ENCODE peak calls at places on chromosome 22, in four cellular contexts. G, L, Q and R are unnamed samples.

GRCh38 chr22:21942407-21942895 is 10.2 kb downstream of the PPM1F start:
- DNase-seq in G (peak; percentile 94), L (no peak), Q (peak; percentile 87), R (no peak)

GRCh38 chr22:21933413-21933812 is 19.2 kb downstream of the PPM1F start:
- DNase-seq in G (no peak), L (no peak), Q (no peak), R (no peak)

GRCh38 chr22:50621491-50621880 is 6.5 kb downstream of the ARSA start:
- DNase-seq in G (no peak), L (no peak), Q (no peak), R (no peak)

GRCh38 chr22:50218996-50219727 is 18.4 kb downstream of the SELENOO start:
- DNase-seq in G (peak; percentile 68), L (no peak), Q (peak; percentile 51), R (peak; percentile 49)

GRCh38 chr22:23767303-23767672 is 484 bp downstream of the CHCHD10 start:
- DNase-seq in G (no peak), L (peak; percentile 39), Q (no peak), R (no peak)

GRCh38 chr22:44595841-44596341 is 97.9 kb upstream of the RTL6 start:
- DNase-seq in G (no peak), L (no peak), Q (no peak), R (no peak)

GRCh38 chr22:49306632-49306975 is 521.1 kb downstream of the BRD1 start:
- DNase-seq in G (no peak), L (no peak), Q (no peak), R (no peak)

GRCh38 chr22:43505896-43506295 is 94.1 kb downstream of the MPPED1 start:
- DNase-seq in G (no peak), L (peak; percentile 27), Q (no peak), R (no peak)

GRCh38 chr22:32649515-32650200 is 151.8 kb upstream of the TIMP3 start:
- DNase-seq in G (peak; percentile 89), L (no peak), Q (no peak), R (no peak)

GRCh38 chr22:43470218-43470617 is 58.4 kb downstream of the MPPED1 start:
- DNase-seq in G (no peak), L (no peak), Q (no peak), R (no peak)

GRCh38 chr22:29461263-29461662 is 18.8 kb upstream of the NEFH start:
- DNase-seq in G (no peak), L (no peak), Q (no peak), R (no peak)

GRCh38 chr22:32660292-32660691 is 141.2 kb upstream of the TIMP3 start:
- DNase-seq in G (peak; percentile 78), L (peak; percentile 79), Q (peak; percentile 16), R (peak; percentile 81)

GRCh38 chr22:38312261-38312800 is 4.9 kb downstream of the CSNK1E start:
- DNase-seq in G (peak; percentile 42), L (no peak), Q (no peak), R (no peak)

GRCh38 chr22:21764038-21764804 is 28.6 kb upstream of the YPEL1 start:
- DNase-seq in G (no peak), L (no peak), Q (no peak), R (no peak)

GRCh38 chr22:24427500-24428164 is at the start of gene ADORA2A:
- DNase-seq in G (no peak), L (no peak), Q (no peak), R (no peak)

GRCh38 chr22:50704510-50705218 is 32.0 kb downstream of the SHANK3 start:
- DNase-seq in G (no peak), L (no peak), Q (no peak), R (no peak)

GRCh38 chr22:25878933-25879332 is 136.9 kb downstream of the MYO18B start:
- DNase-seq in G (no peak), L (no peak), Q (no peak), R (no peak)

GRCh38 chr22:17828502-17829080 is 54.3 kb upstream of the BID start:
- DNase-seq in G (no peak), L (no peak), Q (no peak), R (no peak)

GRCh38 chr22:50578776-50579310 is 616 bp upstream of the CPT1B start:
- DNase-seq in G (peak; percentile 26), L (no peak), Q (no peak), R (no peak)

GRCh38 chr22:25489947-25490346 is 74.5 kb upstream of the GRK3 start:
- DNase-seq in G (no peak), L (no peak), Q (no peak), R (no peak)

GRCh38 chr22:49877642-49878041 is 24.0 kb downstream of the ZBED4 start:
- DNase-seq in G (no peak), L (no peak), Q (no peak), R (no peak)

GRCh38 chr22:26139320-26139719 is 29.9 kb upstream of the SEZ6L start:
- DNase-seq in G (no peak), L (no peak), Q (no peak), R (no peak)

GRCh38 chr22:44567846-44568493 is 69.9 kb upstream of the RTL6 start:
- DNase-seq in G (peak; percentile 52), L (no peak), Q (peak; percentile 36), R (peak; percentile 59)

GRCh38 chr22:50282361-50283144 is 12.4 kb upstream of the MAPK11 start:
- DNase-seq in G (peak; percentile 74), L (no peak), Q (peak; percentile 89), R (peak; percentile 77)

GRCh38 chr22:24812950-24813349 is 6.9 kb downstream of the SGSM1 start:
- DNase-seq in G (no peak), L (no peak), Q (no peak), R (no peak)

GRCh38 chr22:38437416-38437815 is 17.6 kb downstream of the KCNJ4 start:
- DNase-seq in G (no peak), L (no peak), Q (no peak), R (no peak)

GRCh38 chr22:20206709-20207215 is 55.9 kb upstream of the CCDC188 start:
- DNase-seq in G (peak; percentile 60), L (no peak), Q (no peak), R (no peak)

GRCh38 chr22:35863432-35863831 is 145.8 kb downstream of the APOL5 start:
- DNase-seq in G (no peak), L (no peak), Q (no peak), R (peak; percentile 35)

GRCh38 chr22:41504397-41504796 is 35.5 kb downstream of the ACO2 start:
- DNase-seq in G (peak; percentile 76), L (no peak), Q (no peak), R (no peak)

DNA sequence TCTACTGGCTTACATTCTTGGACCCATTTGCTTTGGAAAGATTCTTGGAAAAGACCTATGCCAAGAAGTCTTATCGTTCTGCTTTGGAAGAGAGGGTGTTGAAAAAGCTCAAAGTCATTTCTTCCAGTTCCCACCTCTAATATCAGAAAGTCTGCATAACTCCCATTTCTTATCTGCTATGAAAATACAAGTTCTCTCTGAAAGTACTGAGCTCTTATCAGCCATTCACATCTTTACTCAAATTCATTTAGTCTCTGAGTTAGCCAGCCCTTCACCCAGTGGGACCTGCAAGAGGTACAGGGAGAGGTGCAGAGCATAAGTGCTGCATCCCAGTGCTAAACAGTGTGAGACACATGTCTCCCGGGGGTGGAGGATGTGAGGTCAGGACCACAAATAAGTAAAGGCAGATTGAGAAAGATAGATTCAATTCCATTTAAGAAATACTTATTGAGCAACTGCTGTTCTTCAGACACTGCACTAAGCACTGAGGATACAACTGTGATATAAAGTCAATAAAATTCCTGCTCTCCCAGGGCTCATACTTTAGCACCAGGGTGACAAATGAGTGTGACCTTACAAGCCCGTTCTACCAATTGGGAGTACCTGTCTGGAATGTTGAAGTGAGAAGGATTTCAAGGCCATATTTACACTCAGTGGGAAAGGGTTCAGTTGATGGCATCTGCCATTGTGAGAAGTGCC is 76.7 kb downstream of the PISD start:
- DNase-seq in G (peak; percentile 72), L (no peak), Q (no peak), R (peak; percentile 49)
- H3K9ac ChIP-seq in G (peak overlapping the region; percentile 44), L (no peak overlapping the region), Q (no peak overlapping the region), R (no peak overlapping the region)

DNA sequence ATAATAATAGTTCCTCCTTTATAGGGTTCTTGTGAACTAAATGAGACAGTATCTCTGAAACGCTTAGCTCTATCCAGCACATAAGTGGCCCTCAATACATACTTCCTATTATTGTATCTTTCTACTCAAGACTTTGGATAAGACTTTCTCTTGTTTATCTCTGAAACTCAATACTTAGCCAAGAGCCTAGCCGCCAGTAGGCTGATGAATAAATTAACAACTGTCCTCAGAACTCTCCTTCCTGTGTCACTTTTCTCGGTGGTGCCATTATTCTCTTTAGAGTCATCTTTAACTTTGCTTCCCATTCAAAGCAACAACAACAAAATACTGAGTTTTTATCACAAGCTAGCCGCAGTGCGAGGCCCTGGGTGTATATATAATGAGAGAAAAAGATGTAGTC is 86.9 kb downstream of the FAM83F start:
- DNase-seq in G (no peak), L (no peak), Q (no peak), R (no peak)
- H3K4me2 ChIP-seq in G (no peak overlapping the region), L (no peak overlapping the region), Q (no peak overlapping the region), R (no peak overlapping the region)

GRCh38 chr22:46085831-46086576 is 64.3 kb upstream of the PPARA start:
- DNase-seq in G (peak; percentile 90), L (no peak), Q (peak; percentile 90), R (no peak)
- H3K9ac ChIP-seq in G (peak overlapping the region; percentile 99), L (no peak overlapping the region), Q (peak overlapping the region; percentile 99), R (no peak overlapping the region)

GRCh38 chr22:45762545-45763235 is 91.1 kb downstream of the ATXN10 start:
- DNase-seq in G (no peak), L (no peak), Q (no peak), R (peak; percentile 68)

GRCh38 chr22:45768490-45768889 is 96.9 kb downstream of the ATXN10 start:
- DNase-seq in G (no peak), L (peak; percentile 57), Q (no peak), R (no peak)

GRCh38 chr22:45763236-45763624 is 91.6 kb downstream of the ATXN10 start:
- DNase-seq in G (no peak), L (no peak), Q (no peak), R (peak; percentile 22)

GRCh38 chr22:45760682-45761081 is 89.0 kb downstream of the ATXN10 start:
- DNase-seq in G (no peak), L (no peak), Q (no peak), R (peak; percentile 75)

GRCh38 chr22:45764051-45764450 is 92.4 kb downstream of the ATXN10 start:
- DNase-seq in G (no peak), L (peak; percentile 14), Q (no peak), R (peak; percentile 31)
- H3K4me2 ChIP-seq in G (no peak overlapping the region), L (peak overlapping the region; percentile 58), Q (no peak overlapping the region), R (no peak overlapping the region)

DNA sequence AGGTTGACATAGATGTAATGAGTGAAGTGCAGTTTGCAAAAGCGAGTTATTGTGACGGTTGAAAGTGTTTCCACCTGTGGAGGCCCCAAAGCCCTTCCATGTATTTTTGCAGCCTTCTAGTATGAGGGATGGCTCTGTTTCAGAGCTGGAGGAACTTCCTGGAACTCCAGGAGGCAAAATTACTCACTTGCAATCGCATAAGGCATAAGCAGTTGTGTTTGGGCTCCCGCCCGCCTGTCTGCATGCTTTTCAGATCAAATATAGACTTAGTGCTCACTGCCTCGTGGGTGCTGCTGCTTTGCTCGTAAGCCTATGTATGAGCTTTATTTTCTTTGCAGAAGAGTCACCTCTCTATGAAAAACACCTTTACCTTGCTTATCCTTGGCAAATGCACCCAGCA is 146.8 kb upstream of the LARGE1 start:
- DNase-seq in G (no peak), L (no peak), Q (no peak), R (no peak)
- H3K9ac ChIP-seq in G (no peak overlapping the region), L (no peak overlapping the region), Q (no peak overlapping the region), R (no peak overlapping the region)

DNA sequence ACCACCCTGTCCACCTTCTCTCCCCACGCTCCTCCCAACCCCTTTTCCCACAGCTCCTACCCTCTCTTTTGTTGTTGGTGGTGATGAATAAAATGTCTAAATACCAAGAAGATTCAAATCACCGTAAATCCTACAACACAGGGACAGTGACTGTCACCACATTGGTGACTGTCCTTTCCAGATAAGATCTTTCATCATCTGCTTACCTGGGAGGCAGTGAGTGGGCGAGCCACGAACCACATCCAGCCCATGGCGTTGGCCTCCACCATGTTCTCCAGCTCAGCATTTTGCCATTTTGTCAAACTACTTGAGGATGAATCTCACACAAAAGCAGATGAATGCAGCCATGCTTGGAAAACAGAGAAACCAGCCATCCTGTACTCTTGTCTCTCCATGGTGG is 6.7 kb upstream of the CYTH4 start:
- DNase-seq in G (no peak), L (no peak), Q (no peak), R (no peak)
- H3K4me2 ChIP-seq in G (no peak overlapping the region), L (no peak overlapping the region), Q (no peak overlapping the region), R (no peak overlapping the region)